ENCODE peak calls at places on chromosomes 13 and 19, in nine cellular contexts. N is lung; V is psoas muscle; D is CD4-positive, CD25-positive, alpha-beta regulatory T cell; S is omental fat pad; O is activated CD4-positive, CD25-positive, alpha-beta regulatory T cell treated with anti-CD3 and anti-CD28 coated beads, Interleukin-2, amount 50 U/mL, for 24 hours; K is right cardiac atrium; M is activated CD8-positive, alpha-beta T cell treated with anti-CD3 and anti-CD28 coated beads, Interleukin-2, amount 10 ng/mL, durations not matched to agents 7 days and 5 days; X is thoracic aorta. E is an unnamed sample.

GRCh38 chr13:22461854-22462565 is 718.8 kb upstream of the SGCG start:
- ATAC-seq in S (peak; percentile 77), O (no peak), N (no peak), K (peak; percentile 78), V (no peak), D (no peak), M (no peak), X (no peak), E (no peak)

GRCh38 chr13:50388481-50388880 is 373.2 kb downstream of the KCNRG start:
- ATAC-seq in O (no peak), S (no peak), K (no peak), V (no peak), X (no peak), N (no peak), D (no peak), M (no peak), E (no peak)

GRCh38 chr13:80340643-80341097 is 256 bp downstream of the SPRY2 start:
- ATAC-seq in S (peak; percentile 56), D (no peak), K (no peak), M (peak; percentile 50), O (no peak), V (no peak), X (no peak), N (no peak), E (no peak)

GRCh38 chr13:34849406-34849805 is 92.7 kb upstream of the NBEA start:
- ATAC-seq in N (no peak), O (no peak), X (no peak), K (no peak), V (no peak), D (no peak), S (no peak), M (no peak), E (no peak)

GRCh38 chr19:12668937-12669271 is 2.3 kb downstream of the WDR83 start:
- ATAC-seq in V (peak; percentile 12), D (no peak), O (peak; percentile 10), X (no peak), S (peak; percentile 66), M (peak; percentile 24), K (peak; percentile 7), N (peak; percentile 7), E (peak; percentile 18)

GRCh38 chr13:33017410-33017929 is 1.2 kb downstream of the KL start:
- ATAC-seq in D (no peak), V (peak; percentile 64), X (peak; percentile 49), M (peak; percentile 77), O (peak; percentile 57), S (peak; percentile 38), N (peak; percentile 68), K (peak; percentile 80), E (peak; percentile 89)

GRCh38 chr13:42553098-42554046 is 20.6 kb upstream of the TNFSF11 start:
- ATAC-seq in V (no peak), M (no peak), O (no peak), X (no peak), K (no peak), D (no peak), S (no peak), N (no peak), E (no peak)

GRCh38 chr13:111384441-111385181 is 64.2 kb downstream of the TEX29 start:
- ATAC-seq in V (no peak), D (peak; percentile 66), N (no peak), K (no peak), M (peak; percentile 45), O (no peak), S (no peak), X (no peak), E (no peak)

GRCh38 chr13:99199541-99200432 is 867 bp upstream of the UBAC2 start:
- ATAC-seq in V (peak; percentile 9), K (peak; percentile 49), O (peak; percentile 1), D (peak; percentile 1), X (peak; percentile 19), S (peak; percentile 29), M (no peak), N (peak; percentile 1), E (no peak)

GRCh38 chr13:63636231-63636993 is 2220.8 kb upstream of the PCDH20 start:
- ATAC-seq in S (no peak), X (no peak), K (no peak), N (peak; percentile 19), M (no peak), V (no peak), O (no peak), D (no peak), E (no peak)

GRCh38 chr13:25872871-25873607 is 178.8 kb downstream of the SHISA2 start:
- ATAC-seq in D (no peak), X (no peak), S (no peak), O (no peak), K (peak; percentile 41), N (no peak), M (no peak), V (peak; percentile 88), E (peak; percentile 33)

GRCh38 chr19:34644991-34645461 is 31.9 kb downstream of the SCGB2B2 start:
- ATAC-seq in V (peak; percentile 59), X (no peak), N (no peak), M (no peak), O (no peak), S (no peak), K (peak; percentile 79), D (no peak), E (no peak)

GRCh38 chr19:1618157-1619093 is 13.2 kb upstream of the UQCR11 start:
- ATAC-seq in D (peak; percentile 62), S (no peak), X (no peak), N (peak; percentile 32), K (no peak), M (peak; percentile 67), O (peak; percentile 66), V (peak; percentile 77), E (peak; percentile 63)

GRCh38 chr13:98821372-98822237 is 69.1 kb upstream of the SLC15A1 start:
- ATAC-seq in X (no peak), O (no peak), D (no peak), S (peak; percentile 55), M (no peak), N (peak; percentile 14), K (peak; percentile 54), V (no peak), E (no peak)

GRCh38 chr13:31797154-31797775 is 57.9 kb downstream of the RXFP2 start:
- ATAC-seq in N (no peak), D (no peak), K (no peak), S (peak; percentile 20), O (no peak), M (no peak), X (peak; percentile 32), V (no peak), E (no peak)

GRCh38 chr19:34556500-34556899 is 74.9 kb downstream of the WTIP start:
- ATAC-seq in X (no peak), K (peak; percentile 76), S (no peak), V (no peak), M (no peak), O (no peak), D (no peak), N (no peak), E (peak; percentile 32)

GRCh38 chr13:33744589-33745369 is 73.2 kb upstream of the RFC3 start:
- ATAC-seq in S (no peak), N (peak; percentile 76), D (no peak), K (no peak), X (no peak), V (no peak), O (no peak), M (no peak), E (no peak)

GRCh38 chr13:26460652-26461051 is 96.8 kb upstream of the WASF3 start:
- ATAC-seq in D (no peak), N (no peak), X (no peak), K (peak; percentile 80), O (no peak), V (peak; percentile 54), M (no peak), S (no peak), E (no peak)

GRCh38 chr19:14138576-14139265 is 2.3 kb upstream of the ASF1B start:
- ATAC-seq in O (no peak), N (no peak), D (no peak), V (no peak), X (no peak), K (no peak), M (no peak), S (no peak), E (no peak)

GRCh38 chr13:65926750-65927171 is 1303.4 kb downstream of the PCDH9 start:
- ATAC-seq in D (no peak), X (no peak), N (no peak), V (no peak), M (no peak), O (no peak), K (peak; percentile 74), S (no peak), E (no peak)

GRCh38 chr13:36323408-36323807 is 22.8 kb downstream of the SPART start:
- ATAC-seq in S (no peak), V (no peak), M (no peak), K (no peak), N (no peak), D (no peak), X (no peak), O (no peak), E (no peak)

GRCh38 chr13:84136582-84136981 is 254.3 kb upstream of the SLITRK1 start:
- ATAC-seq in S (no peak), O (peak; percentile 34), D (no peak), M (peak; percentile 29), V (no peak), K (no peak), X (no peak), N (no peak), E (peak; percentile 72)

GRCh38 chr19:51976852-51977251 is 9.8 kb downstream of the ZNF350 start:
- ATAC-seq in K (no peak), S (no peak), O (no peak), N (no peak), M (no peak), V (no peak), D (no peak), X (no peak), E (no peak)

GRCh38 chr19:17021328-17021727 is 5.3 kb downstream of the CPAMD8 start:
- ATAC-seq in D (no peak), K (no peak), O (no peak), X (no peak), M (no peak), S (no peak), V (no peak), N (no peak), E (no peak)

GRCh38 chr13:95201814-95202521 is 99.3 kb downstream of the ABCC4 start:
- ATAC-seq in X (no peak), D (no peak), S (no peak), N (no peak), O (no peak), V (no peak), M (no peak), K (no peak), E (peak; percentile 45)

GRCh38 chr13:97306646-97307045 is 84.5 kb downstream of the MBNL2 start:
- ATAC-seq in K (no peak), D (no peak), M (no peak), S (no peak), O (no peak), V (no peak), X (no peak), N (no peak), E (no peak)

GRCh38 chr19:3683405-3683865 is 16.8 kb downstream of the PIP5K1C start:
- ATAC-seq in K (peak; percentile 59), V (peak; percentile 23), O (no peak), M (no peak), S (no peak), X (no peak), N (no peak), D (no peak), E (no peak)

GRCh38 chr13:29969286-29969685 is 118.9 kb upstream of the UBL3 start:
- ATAC-seq in K (no peak), D (no peak), M (no peak), S (peak; percentile 98), O (no peak), N (no peak), X (no peak), V (no peak), E (no peak)

GRCh38 chr13:29479716-29480492 is 115.6 kb downstream of the SLC7A1 start:
- ATAC-seq in V (no peak), S (no peak), O (no peak), D (no peak), K (no peak), X (no peak), M (no peak), N (no peak), E (no peak)

GRCh38 chr19:10095622-10095947 is 6.9 kb downstream of the ANGPTL6 start:
- ATAC-seq in K (no peak), M (no peak), O (peak; percentile 10), X (no peak), N (no peak), S (no peak), V (no peak), D (no peak), E (no peak)

GRCh38 chr13:23378009-23378632 is 55.4 kb downstream of the SACS start:
- ATAC-seq in S (no peak), N (no peak), K (no peak), V (no peak), D (peak; percentile 19), M (no peak), O (peak; percentile 40), X (peak; percentile 85), E (peak; percentile 46)